ENCODE peak calls at places on chromosomes 1 and 21, in eight cellular contexts. P is HCT116, T is stomach, O is esophagus muscularis mucosa, X is Panc1, D is suprapubic skin, N is SK-N-SH, F is breast epithelium. Q is an unnamed sample.

GRCh38 chr1:112836642-112837041 is 119.4 kb downstream of the SLC16A1 start:
- DNase-seq in D (no peak), F (no peak), X (no peak), N (no peak), O (no peak), P (no peak), T (no peak), Q (no peak)

GRCh38 chr1:156870734-156871133 is 10.1 kb downstream of the NTRK1 start:
- DNase-seq in N (no peak), F (no peak), P (no peak), T (no peak), X (peak), O (no peak), D (no peak), Q (no peak)

GRCh38 chr21:20445971-20446370 is 552.2 kb upstream of the NCAM2 start:
- DNase-seq in N (no peak), T (no peak), O (no peak), P (no peak), X (no peak), D (no peak), F (no peak), Q (no peak)

GRCh38 chr21:36499578-36500471 is 19.9 kb upstream of the CLDN14 start:
- DNase-seq in X (no peak), T (peak), F (peak), D (no peak), O (no peak), N (no peak), P (no peak), Q (peak)

GRCh38 chr1:208909011-208909410 is 664.8 kb upstream of the PLXNA2 start:
- DNase-seq in D (no peak), X (no peak), O (no peak), F (no peak), P (no peak), N (no peak), T (no peak), Q (no peak)

GRCh38 chr1:63827411-63828321 is 53.8 kb downstream of the ROR1 start:
- DNase-seq in D (no peak), T (no peak), P (no peak), X (peak), F (no peak), N (no peak), O (no peak), Q (no peak)

GRCh38 chr1:189962171-189962570 is 515.5 kb downstream of the BRINP3 start:
- DNase-seq in D (no peak), P (no peak), O (no peak), F (no peak), N (no peak), T (no peak), X (no peak), Q (no peak)

GRCh38 chr1:21620461-21620860 is 48.7 kb downstream of the RAP1GAP start:
- DNase-seq in N (peak), O (no peak), F (no peak), T (peak), P (no peak), X (no peak), D (no peak), Q (no peak)

GRCh38 chr1:226223786-226224244 is 351 bp downstream of the MIXL1 start:
- DNase-seq in P (no peak), T (peak), N (peak), X (no peak), D (no peak), O (no peak), F (no peak), Q (no peak)

GRCh38 chr1:110750446-110751029 is 75.8 kb upstream of the KCNA3 start:
- DNase-seq in O (no peak), N (no peak), X (no peak), T (no peak), F (no peak), D (no peak), P (no peak), Q (no peak)

GRCh38 chr1:151773698-151774097 is 10.4 kb upstream of the MRPL9 start:
- DNase-seq in F (no peak), T (no peak), D (no peak), X (no peak), N (no peak), P (no peak), O (no peak), Q (no peak)

GRCh38 chr1:97105531-97105930 is 383.9 kb downstream of the PTBP2 start:
- DNase-seq in O (no peak), T (no peak), N (no peak), D (no peak), X (no peak), P (no peak), F (no peak), Q (no peak)

GRCh38 chr1:212782422-212783154 is 9.0 kb downstream of the NSL1 start:
- DNase-seq in X (no peak), T (no peak), D (no peak), F (no peak), O (no peak), P (no peak), N (peak), Q (no peak)

GRCh38 chr1:231424950-231425805 is 3.1 kb upstream of the EGLN1 start:
- DNase-seq in P (no peak), T (no peak), O (no peak), X (no peak), D (no peak), N (no peak), F (no peak), Q (no peak)

GRCh38 chr1:10640079-10640578 is 156.3 kb downstream of the CASZ1 start:
- DNase-seq in X (no peak), P (no peak), F (peak), T (peak), N (peak), O (no peak), D (no peak), Q (no peak)

GRCh38 chr21:44901391-44902074 is 19.2 kb downstream of the ITGB2 start:
- DNase-seq in O (no peak), P (no peak), X (no peak), N (no peak), F (no peak), D (no peak), T (no peak), Q (no peak)

GRCh38 chr1:205317311-205317917 is 4.1 kb downstream of the NUAK2 start:
- DNase-seq in D (no peak), T (peak), O (no peak), P (no peak), N (peak), F (peak), X (no peak), Q (peak)

GRCh38 chr1:94416901-94417701 is 1.1 kb upstream of the ABCD3 start:
- DNase-seq in O (no peak), T (peak), P (no peak), X (no peak), F (peak), D (no peak), N (no peak), Q (peak)

GRCh38 chr1:157166581-157166980 is 28.4 kb upstream of the ETV3 start:
- DNase-seq in N (no peak), T (no peak), O (no peak), X (no peak), F (no peak), D (no peak), P (no peak), Q (no peak)

GRCh38 chr1:64595871-64596515 is 126.1 kb downstream of the CACHD1 start:
- DNase-seq in O (no peak), N (no peak), X (no peak), F (no peak), D (no peak), T (no peak), P (no peak), Q (no peak)

GRCh38 chr1:84365225-84366221 is 32.8 kb upstream of the DNASE2B start:
- DNase-seq in D (no peak), T (no peak), O (no peak), X (peak), F (no peak), N (no peak), P (peak), Q (no peak)

GRCh38 chr21:34148826-34149558 is 75.6 kb downstream of the MRPS6 start:
- DNase-seq in F (no peak), D (no peak), X (no peak), O (peak), P (no peak), N (no peak), T (no peak), Q (no peak)

GRCh38 chr1:42848823-42849537 is 2.6 kb downstream of the ZNF691 start:
- DNase-seq in T (no peak), X (no peak), D (no peak), F (no peak), P (no peak), N (no peak), O (no peak), Q (no peak)

GRCh38 chr1:8873506-8874229 is 4.8 kb downstream of the ENO1 start:
- DNase-seq in D (peak), X (peak), N (no peak), F (peak), P (peak), T (peak), O (peak), Q (peak)

GRCh38 chr1:8876099-8876496 is 2.4 kb downstream of the ENO1 start:
- DNase-seq in N (no peak), P (no peak), O (no peak), X (no peak), D (no peak), F (no peak), T (no peak), Q (no peak)

GRCh38 chr1:8875216-8875861 is 3.1 kb downstream of the ENO1 start:
- DNase-seq in F (no peak), N (no peak), X (no peak), P (no peak), T (no peak), D (no peak), O (no peak), Q (no peak)

GRCh38 chr1:8873001-8873400 is 5.5 kb downstream of the ENO1 start:
- DNase-seq in D (no peak), F (no peak), T (no peak), P (no peak), O (no peak), X (no peak), N (no peak), Q (no peak)

DNA sequence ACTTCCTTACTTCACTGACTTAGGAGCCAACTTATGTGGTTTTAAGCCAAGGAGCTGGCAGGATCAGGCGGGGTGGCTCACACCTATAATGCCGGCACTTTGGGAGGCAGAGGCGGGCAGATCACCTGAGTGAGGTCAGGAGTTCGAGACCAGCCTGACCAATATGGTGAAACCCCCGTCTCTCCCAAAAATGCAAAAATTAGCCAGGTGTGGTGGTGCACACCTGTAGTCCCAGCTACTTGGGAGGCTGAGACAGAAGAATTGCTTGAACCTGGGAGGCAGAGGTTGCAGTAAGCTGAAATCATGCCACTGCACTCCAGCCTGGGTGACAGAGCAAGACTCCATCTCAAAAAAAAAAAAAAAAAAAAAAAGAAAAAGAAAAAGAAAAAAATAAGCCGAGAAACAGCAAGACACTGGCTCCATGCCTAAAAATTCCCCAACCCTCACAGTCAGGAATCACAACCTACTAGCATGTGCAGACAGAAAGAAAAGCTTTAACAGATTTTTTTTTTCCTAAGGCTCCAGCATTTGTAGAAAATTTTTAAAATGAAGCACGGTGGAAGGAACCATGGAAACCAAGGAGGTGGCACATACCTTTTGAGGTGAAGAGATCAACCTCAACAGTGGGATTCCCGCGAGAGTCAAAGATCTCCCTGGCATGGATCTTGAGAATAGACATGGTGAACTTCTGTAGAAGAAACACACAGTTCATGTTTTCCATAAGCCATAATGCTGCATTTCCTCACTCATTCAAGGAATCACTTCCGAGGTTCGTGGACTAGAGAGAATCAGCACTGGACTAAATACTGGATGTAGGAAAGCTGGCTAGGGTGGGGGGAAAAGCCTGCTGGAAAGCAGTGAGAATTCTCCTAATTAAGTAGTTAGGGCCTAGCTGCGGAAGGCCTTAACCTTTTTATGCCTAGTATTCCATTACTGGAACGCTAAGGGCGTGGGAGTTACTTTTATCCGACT is 4.0 kb downstream of the ENO1 start:
- DNase-seq in N (no peak), O (no peak), T (no peak), D (no peak), F (no peak), X (no peak), P (no peak), Q (no peak)
- H3K4me3 ChIP-seq in N (peak), O (no peak), T (no peak), D (peak), F (peak), X (peak), P (peak), Q (no peak)

GRCh38 chr1:77688939-77689338 is 6.5 kb upstream of the ZZZ3 start:
- DNase-seq in D (no peak), P (no peak), N (no peak), F (no peak), T (no peak), X (no peak), O (no peak), Q (no peak)

GRCh38 chr1:77683142-77683835 is 831 bp upstream of the ZZZ3 start:
- DNase-seq in D (peak), N (peak), P (peak), T (peak), O (peak), X (peak), F (peak), Q (peak)

GRCh38 chr1:77686784-77687518 is 4.5 kb upstream of the ZZZ3 start:
- DNase-seq in F (no peak), T (no peak), X (no peak), N (no peak), P (no peak), O (no peak), D (no peak), Q (no peak)

GRCh38 chr1:77683836-77684148 is 1.3 kb upstream of the ZZZ3 start:
- DNase-seq in X (no peak), P (no peak), D (no peak), O (no peak), N (no peak), F (no peak), T (no peak), Q (no peak)

GRCh38 chr1:77687519-77687906 is 5.1 kb upstream of the ZZZ3 start:
- DNase-seq in F (no peak), X (no peak), D (no peak), O (no peak), P (peak), T (no peak), N (no peak), Q (no peak)
- TF ChIP-seq CTCF in F (no peak), X (no peak), D (no peak), O (peak), P (peak), T (peak), N (no peak), Q (no peak)

GRCh38 chr1:221630236-221630635 is 111.7 kb downstream of the DUSP10 start:
- DNase-seq in F (no peak), D (no peak), O (no peak), N (no peak), T (no peak), P (no peak), X (no peak), Q (no peak)
- TF ChIP-seq POLR2AphosphoS5 in F (no peak), D (no peak), O (no peak), N (no peak), T (no peak), P (no peak), X (no peak), Q (no peak)

GRCh38 chr1:117673405-117673804 is 67.6 kb downstream of the TENT5C start:
- DNase-seq in O (no peak), D (no peak), P (no peak), F (no peak), X (no peak), T (no peak), N (no peak), Q (no peak)
- H3K4me3 ChIP-seq in O (no peak), D (no peak), P (no peak), F (no peak), X (no peak), T (no peak), N (no peak), Q (no peak)

GRCh38 chr1:178189814-178190213 is 95.9 kb downstream of the RASAL2 start:
- DNase-seq in O (no peak), F (no peak), D (no peak), N (peak), X (no peak), P (peak), T (no peak), Q (no peak)
- TF ChIP-seq CTCF in O (peak), F (no peak), D (no peak), N (peak), X (peak), P (peak), T (peak), Q (no peak)

DNA sequence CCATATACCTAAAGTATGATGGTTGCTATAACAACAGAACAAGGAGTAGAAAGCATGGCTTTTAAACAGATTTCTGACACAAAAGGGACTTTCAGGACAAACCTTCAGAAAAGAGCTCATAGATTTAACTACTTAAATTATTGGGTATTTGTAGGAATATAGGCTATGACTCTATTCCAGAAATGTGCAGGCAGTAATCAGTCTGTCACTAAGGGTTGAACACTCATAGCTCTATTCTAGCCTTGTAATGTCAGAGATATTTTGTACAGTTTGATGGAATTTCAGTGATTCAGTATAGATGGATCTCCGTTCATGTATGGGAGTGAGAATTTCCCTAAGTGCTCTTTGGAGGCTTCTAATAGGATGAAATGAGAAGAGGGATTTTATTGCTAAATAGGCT is 82.8 kb downstream of the EXTL2 start:
- DNase-seq in O (no peak), P (no peak), F (no peak), T (no peak), D (no peak), X (no peak), N (no peak), Q (no peak)
- TF ChIP-seq POLR2AphosphoS5 in O (no peak), P (no peak), F (no peak), T (no peak), D (no peak), X (no peak), N (no peak), Q (no peak)